ENCODE peak calls at places on chromosome 16, in six cellular contexts. One of them, this sample, is unnamed.

GRCh38 chr16:77888786-77889185 is 100.4 kb downstream of the VAT1L start:
- DNase-seq in IMR-90: peak; percentile 45
- DNase-seq in A549: no peak
- DNase-seq in HepG2: no peak
- DNase-seq in K562: no peak
- DNase-seq in GM12878: no peak
- DNase-seq in this sample: no peak

GRCh38 chr16:27922433-27922832 is 141.1 kb downstream of the GSG1L start:
- DNase-seq in IMR-90: no peak
- DNase-seq in A549: no peak
- DNase-seq in HepG2: no peak
- DNase-seq in K562: no peak
- DNase-seq in GM12878: no peak
- DNase-seq in this sample: no peak

GRCh38 chr16:84741351-84741791 is 41.6 kb downstream of the USP10 start:
- DNase-seq in IMR-90: peak; percentile 69
- DNase-seq in A549: no peak
- DNase-seq in HepG2: no peak
- DNase-seq in K562: no peak
- DNase-seq in GM12878: no peak
- DNase-seq in this sample: no peak

GRCh38 chr16:70433456-70434103 is 5.3 kb downstream of the ST3GAL2 start:
- DNase-seq in IMR-90: peak; percentile 87
- DNase-seq in A549: no peak
- DNase-seq in HepG2: no peak
- DNase-seq in K562: peak; percentile 45
- DNase-seq in GM12878: no peak
- DNase-seq in this sample: no peak

GRCh38 chr16:59046335-59046734 is 312.2 kb upstream of the GOT2 start:
- DNase-seq in IMR-90: peak; percentile 69
- DNase-seq in A549: no peak
- DNase-seq in HepG2: no peak
- DNase-seq in K562: no peak
- DNase-seq in GM12878: no peak
- DNase-seq in this sample: no peak

GRCh38 chr16:53664724-53665345 is 38.8 kb downstream of the RPGRIP1L start:
- DNase-seq in IMR-90: peak; percentile 84
- DNase-seq in A549: no peak
- DNase-seq in HepG2: no peak
- DNase-seq in K562: no peak
- DNase-seq in GM12878: peak; percentile 19
- DNase-seq in this sample: no peak

GRCh38 chr16:67770371-67770991 is 35.9 kb downstream of the RANBP10 start:
- DNase-seq in IMR-90: peak; percentile 67
- DNase-seq in A549: no peak
- DNase-seq in HepG2: no peak
- DNase-seq in K562: no peak
- DNase-seq in GM12878: no peak
- DNase-seq in this sample: no peak

GRCh38 chr16:19549688-19550087 is 5.8 kb upstream of the VPS35L start:
- DNase-seq in IMR-90: no peak
- DNase-seq in A549: no peak
- DNase-seq in HepG2: no peak
- DNase-seq in K562: no peak
- DNase-seq in GM12878: no peak
- DNase-seq in this sample: no peak

GRCh38 chr16:81765111-81765919 is 13.8 kb upstream of the PLCG2 start:
- DNase-seq in IMR-90: no peak
- DNase-seq in A549: no peak
- DNase-seq in HepG2: no peak
- DNase-seq in K562: no peak
- DNase-seq in GM12878: no peak
- DNase-seq in this sample: no peak

GRCh38 chr16:15538484-15538883 is 104.1 kb downstream of the BMERB1 start:
- DNase-seq in IMR-90: no peak
- DNase-seq in A549: no peak
- DNase-seq in HepG2: no peak
- DNase-seq in K562: no peak
- DNase-seq in GM12878: no peak
- DNase-seq in this sample: no peak

GRCh38 chr16:16143038-16143763 is 80.1 kb downstream of the ABCC6 start:
- DNase-seq in IMR-90: no peak
- DNase-seq in A549: peak; percentile 69
- DNase-seq in HepG2: peak; percentile 65
- DNase-seq in K562: peak; percentile 50
- DNase-seq in GM12878: no peak
- DNase-seq in this sample: peak; percentile 63

GRCh38 chr16:57887711-57888110 is 83.2 kb downstream of the CNGB1 start:
- DNase-seq in IMR-90: no peak
- DNase-seq in A549: no peak
- DNase-seq in HepG2: no peak
- DNase-seq in K562: no peak
- DNase-seq in GM12878: no peak
- DNase-seq in this sample: no peak

GRCh38 chr16:12412890-12413289 is 390.8 kb downstream of the CPPED1 start:
- DNase-seq in IMR-90: no peak
- DNase-seq in A549: no peak
- DNase-seq in HepG2: no peak
- DNase-seq in K562: no peak
- DNase-seq in GM12878: no peak
- DNase-seq in this sample: no peak

GRCh38 chr16:81469183-81469677 is 24.6 kb downstream of the CMIP start:
- DNase-seq in IMR-90: no peak
- DNase-seq in A549: no peak
- DNase-seq in HepG2: no peak
- DNase-seq in K562: peak; percentile 70
- DNase-seq in GM12878: no peak
- DNase-seq in this sample: no peak

GRCh38 chr16:5925850-5926249 is 828.3 kb upstream of the EEF2KMT start:
- DNase-seq in IMR-90: no peak
- DNase-seq in A549: no peak
- DNase-seq in HepG2: no peak
- DNase-seq in K562: no peak
- DNase-seq in GM12878: no peak
- DNase-seq in this sample: no peak

GRCh38 chr16:7532534-7532933 is 199.9 kb downstream of the RBFOX1 start:
- DNase-seq in IMR-90: no peak
- DNase-seq in A549: no peak
- DNase-seq in HepG2: no peak
- DNase-seq in K562: no peak
- DNase-seq in GM12878: no peak
- DNase-seq in this sample: no peak

GRCh38 chr16:27398894-27399853 is 2.8 kb upstream of the IL21R start:
- DNase-seq in IMR-90: no peak
- DNase-seq in A549: no peak
- DNase-seq in HepG2: no peak
- DNase-seq in K562: no peak
- DNase-seq in GM12878: peak; percentile 89
- DNase-seq in this sample: no peak

GRCh38 chr16:88691924-88692560 is 5.7 kb upstream of the SNAI3 start:
- DNase-seq in IMR-90: no peak
- DNase-seq in A549: no peak
- DNase-seq in HepG2: no peak
- DNase-seq in K562: no peak
- DNase-seq in GM12878: no peak
- DNase-seq in this sample: no peak

GRCh38 chr16:79469999-79470398 is 130.5 kb downstream of the MAF start:
- DNase-seq in IMR-90: no peak
- DNase-seq in A549: no peak
- DNase-seq in HepG2: no peak
- DNase-seq in K562: no peak
- DNase-seq in GM12878: no peak
- DNase-seq in this sample: no peak

GRCh38 chr16:75264999-75265910 is 13.8 kb upstream of the BCAR1 start:
- DNase-seq in IMR-90: no peak
- DNase-seq in A549: no peak
- DNase-seq in HepG2: no peak
- DNase-seq in K562: no peak
- DNase-seq in GM12878: no peak
- DNase-seq in this sample: peak; percentile 41

GRCh38 chr16:47136101-47136820 is 7.5 kb downstream of the NETO2 start:
- DNase-seq in IMR-90: peak; percentile 45
- DNase-seq in A549: no peak
- DNase-seq in HepG2: peak; percentile 13
- DNase-seq in K562: peak; percentile 12
- DNase-seq in GM12878: no peak
- DNase-seq in this sample: no peak

GRCh38 chr16:80682435-80683070 is 121.8 kb downstream of the CDYL2 start:
- DNase-seq in IMR-90: peak; percentile 89
- DNase-seq in A549: no peak
- DNase-seq in HepG2: no peak
- DNase-seq in K562: no peak
- DNase-seq in GM12878: no peak
- DNase-seq in this sample: no peak

GRCh38 chr16:3819741-3820724 is 60.5 kb downstream of the CREBBP start:
- DNase-seq in IMR-90: peak; percentile 97
- DNase-seq in A549: peak; percentile 31
- DNase-seq in HepG2: no peak
- DNase-seq in K562: peak; percentile 68
- DNase-seq in GM12878: no peak
- DNase-seq in this sample: peak; percentile 63

DNA sequence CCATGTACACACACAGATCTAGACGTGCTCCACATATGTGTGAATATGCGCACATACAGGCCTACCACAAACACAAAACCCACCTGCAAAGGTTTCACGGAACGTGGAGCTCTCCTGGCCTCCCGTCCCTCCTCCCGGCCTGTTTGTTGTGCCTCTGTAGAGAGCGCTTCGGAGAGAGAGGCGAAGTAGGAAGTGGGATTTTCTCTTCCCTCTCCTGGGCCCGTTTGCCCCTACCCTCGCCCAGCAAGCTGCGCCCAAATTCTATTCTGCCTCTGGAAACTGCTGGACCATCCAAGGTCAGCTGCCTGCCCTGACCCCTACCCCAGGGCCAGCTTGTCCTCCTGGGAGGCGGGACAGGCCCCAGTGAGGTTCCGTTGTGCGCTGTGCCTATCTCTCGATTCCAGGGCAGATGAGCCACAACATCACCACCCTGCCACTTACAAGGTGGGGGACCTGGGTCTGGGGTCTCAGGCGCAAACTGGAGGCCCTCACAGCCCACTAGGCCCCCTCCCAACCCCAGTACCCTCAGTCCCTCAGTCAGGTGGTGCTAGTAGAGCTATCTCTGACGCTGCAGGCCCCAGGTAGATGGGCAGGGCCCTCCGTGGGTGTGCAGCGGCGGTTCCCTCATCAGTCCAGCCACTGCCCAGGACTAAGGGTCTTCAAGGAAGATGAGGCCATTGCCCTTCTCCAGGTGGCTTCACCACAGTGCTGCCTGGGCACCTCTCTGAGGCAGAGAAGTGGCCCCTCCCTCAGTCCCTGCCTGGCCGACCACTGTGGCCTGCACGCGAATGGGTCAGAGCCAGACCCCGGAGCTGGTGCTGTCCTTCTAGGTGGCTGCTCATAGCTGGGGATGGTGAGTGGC is 54.2 kb downstream of the BEAN1 start:
- DNase-seq in IMR-90: no peak
- DNase-seq in A549: no peak
- DNase-seq in HepG2: no peak
- DNase-seq in K562: no peak
- DNase-seq in GM12878: no peak
- DNase-seq in this sample: no peak
- TF ChIP-seq BHLHE40 in IMR-90: no peak
- TF ChIP-seq BHLHE40 in A549: no peak
- TF ChIP-seq BHLHE40 in HepG2: no peak
- TF ChIP-seq BHLHE40 in K562: no peak
- TF ChIP-seq BHLHE40 in GM12878: no peak
- TF ChIP-seq BHLHE40 in this sample: no peak

GRCh38 chr16:69188716-69189115 is 1.8 kb downstream of the SNTB2 start:
- DNase-seq in IMR-90: peak; percentile 67
- DNase-seq in A549: peak; percentile 18
- DNase-seq in HepG2: no peak
- DNase-seq in K562: no peak
- DNase-seq in GM12878: no peak
- DNase-seq in this sample: no peak
- TF ChIP-seq BHLHE40 in IMR-90: no peak
- TF ChIP-seq BHLHE40 in A549: no peak
- TF ChIP-seq BHLHE40 in HepG2: no peak
- TF ChIP-seq BHLHE40 in K562: no peak
- TF ChIP-seq BHLHE40 in GM12878: no peak
- TF ChIP-seq BHLHE40 in this sample: no peak

DNA sequence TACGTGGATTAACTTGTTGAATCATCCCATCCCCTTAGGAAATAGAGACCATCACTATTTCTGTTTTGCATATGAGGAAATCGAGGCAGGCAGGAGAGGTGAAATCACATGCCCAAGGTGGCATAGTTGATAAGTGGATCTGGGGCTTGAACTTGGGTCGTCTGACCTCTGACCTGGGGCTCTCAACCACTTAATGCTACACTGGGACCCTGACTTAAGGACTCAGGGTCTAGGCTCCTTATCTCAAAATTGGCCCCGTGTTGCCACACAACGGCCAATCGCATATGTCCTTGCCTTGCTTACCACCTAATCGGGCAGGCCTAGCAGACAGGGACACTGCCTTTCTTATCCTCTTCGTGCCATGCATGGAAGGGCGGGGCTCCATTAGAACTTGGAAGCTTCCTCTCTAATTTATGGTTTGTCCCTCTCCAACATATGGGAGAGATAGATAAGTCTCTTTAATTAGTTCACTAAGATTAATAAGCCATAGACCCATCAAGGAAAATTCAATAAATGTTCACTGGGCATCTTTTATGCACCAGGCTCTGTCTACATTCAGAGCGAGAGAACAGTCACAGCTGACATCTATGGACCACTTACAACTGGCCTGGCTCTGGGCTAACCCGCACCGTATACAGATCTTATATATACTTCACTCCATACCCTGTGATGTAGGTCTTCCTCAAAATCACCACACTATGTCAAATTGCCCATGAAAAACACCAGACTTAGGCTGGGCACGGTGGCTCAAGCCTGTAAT is 35.0 kb downstream of the CDH1 start:
- DNase-seq in IMR-90: no peak
- DNase-seq in A549: no peak
- DNase-seq in HepG2: no peak
- DNase-seq in K562: peak; percentile 78
- DNase-seq in GM12878: no peak
- DNase-seq in this sample: no peak
- TF ChIP-seq BHLHE40 in IMR-90: no peak
- TF ChIP-seq BHLHE40 in A549: no peak
- TF ChIP-seq BHLHE40 in HepG2: no peak
- TF ChIP-seq BHLHE40 in K562: no peak
- TF ChIP-seq BHLHE40 in GM12878: no peak
- TF ChIP-seq BHLHE40 in this sample: no peak

GRCh38 chr16:23016372-23016771 is 132.9 kb downstream of the USP31 start:
- DNase-seq in IMR-90: no peak
- DNase-seq in A549: no peak
- DNase-seq in HepG2: no peak
- DNase-seq in K562: no peak
- DNase-seq in GM12878: peak; percentile 20
- DNase-seq in this sample: no peak

GRCh38 chr16:23009075-23009474 is 140.2 kb downstream of the USP31 start:
- DNase-seq in IMR-90: no peak
- DNase-seq in A549: no peak
- DNase-seq in HepG2: no peak
- DNase-seq in K562: no peak
- DNase-seq in GM12878: no peak
- DNase-seq in this sample: no peak

GRCh38 chr16:23014592-23014991 is 134.7 kb downstream of the USP31 start:
- DNase-seq in IMR-90: peak; percentile 2
- DNase-seq in A549: no peak
- DNase-seq in HepG2: no peak
- DNase-seq in K562: peak; percentile 10
- DNase-seq in GM12878: no peak
- DNase-seq in this sample: no peak

GRCh38 chr16:23015580-23015979 is 133.7 kb downstream of the USP31 start:
- DNase-seq in IMR-90: no peak
- DNase-seq in A549: no peak
- DNase-seq in HepG2: no peak
- DNase-seq in K562: no peak
- DNase-seq in GM12878: peak; percentile 17
- DNase-seq in this sample: no peak

GRCh38 chr16:23013484-23013883 is 135.8 kb downstream of the USP31 start:
- DNase-seq in IMR-90: peak; percentile 3
- DNase-seq in A549: no peak
- DNase-seq in HepG2: peak; percentile 33
- DNase-seq in K562: peak; percentile 21
- DNase-seq in GM12878: no peak
- DNase-seq in this sample: no peak
- TF ChIP-seq BHLHE40 in IMR-90: no peak
- TF ChIP-seq BHLHE40 in A549: no peak
- TF ChIP-seq BHLHE40 in HepG2: no peak
- TF ChIP-seq BHLHE40 in K562: no peak
- TF ChIP-seq BHLHE40 in GM12878: no peak
- TF ChIP-seq BHLHE40 in this sample: no peak

This sample was measured in HEK293T.